ENCODE peak calls at places on chromosome 13, in four cellular contexts. One of them, this sample, is unnamed.
A peak's percentile ranks its signal among the peaks of the same experiment; 100 is the strongest.

GRCh38 chr13:55214851-55215345 is 1925.8 kb upstream of the PRR20A start:
- DNase-seq in AG04450: no peak
- DNase-seq in ascending aorta: no peak
- DNase-seq in heart left ventricle: no peak
- DNase-seq in this sample: no peak

GRCh38 chr13:51844862-51845573 is at the start of gene TMEM272:
- DNase-seq in ascending aorta: no peak
- DNase-seq in AG04450: no peak
- DNase-seq in heart left ventricle: peak; percentile 46
- DNase-seq in this sample: no peak

GRCh38 chr13:96020155-96020575 is 33.0 kb downstream of the UGGT2 start:
- DNase-seq in heart left ventricle: no peak
- DNase-seq in AG04450: peak; percentile 27
- DNase-seq in ascending aorta: no peak
- DNase-seq in this sample: peak; percentile 63

GRCh38 chr13:23570099-23570926 is at the start of gene TNFRSF19:
- DNase-seq in heart left ventricle: peak; percentile 75
- DNase-seq in ascending aorta: no peak
- DNase-seq in AG04450: peak; percentile 67
- DNase-seq in this sample: peak; percentile 41

GRCh38 chr13:79354285-79354684 is 51.8 kb downstream of the RBM26 start:
- DNase-seq in heart left ventricle: no peak
- DNase-seq in AG04450: no peak
- DNase-seq in ascending aorta: no peak
- DNase-seq in this sample: no peak

GRCh38 chr13:29801737-29802305 is 48.6 kb downstream of the UBL3 start:
- DNase-seq in AG04450: no peak
- DNase-seq in ascending aorta: no peak
- DNase-seq in heart left ventricle: no peak
- DNase-seq in this sample: no peak

GRCh38 chr13:71787461-71787860 is 79.5 kb downstream of the DACH1 start:
- DNase-seq in ascending aorta: no peak
- DNase-seq in AG04450: no peak
- DNase-seq in heart left ventricle: no peak
- DNase-seq in this sample: no peak

GRCh38 chr13:60012503-60012902 is 151.2 kb downstream of the DIAPH3 start:
- DNase-seq in AG04450: no peak
- DNase-seq in heart left ventricle: no peak
- DNase-seq in ascending aorta: no peak
- DNase-seq in this sample: peak; percentile 87

GRCh38 chr13:113596321-113597200 is 12.0 kb downstream of the TFDP1 start:
- DNase-seq in AG04450: no peak
- DNase-seq in ascending aorta: no peak
- DNase-seq in heart left ventricle: no peak
- DNase-seq in this sample: no peak

GRCh38 chr13:94515352-94515751 is 35.9 kb upstream of the DCT start:
- DNase-seq in heart left ventricle: no peak
- DNase-seq in AG04450: no peak
- DNase-seq in ascending aorta: no peak
- DNase-seq in this sample: no peak

GRCh38 chr13:38630780-38631179 is 56.1 kb upstream of the FREM2 start:
- DNase-seq in heart left ventricle: no peak
- DNase-seq in ascending aorta: no peak
- DNase-seq in AG04450: no peak
- DNase-seq in this sample: peak; percentile 69

DNA sequence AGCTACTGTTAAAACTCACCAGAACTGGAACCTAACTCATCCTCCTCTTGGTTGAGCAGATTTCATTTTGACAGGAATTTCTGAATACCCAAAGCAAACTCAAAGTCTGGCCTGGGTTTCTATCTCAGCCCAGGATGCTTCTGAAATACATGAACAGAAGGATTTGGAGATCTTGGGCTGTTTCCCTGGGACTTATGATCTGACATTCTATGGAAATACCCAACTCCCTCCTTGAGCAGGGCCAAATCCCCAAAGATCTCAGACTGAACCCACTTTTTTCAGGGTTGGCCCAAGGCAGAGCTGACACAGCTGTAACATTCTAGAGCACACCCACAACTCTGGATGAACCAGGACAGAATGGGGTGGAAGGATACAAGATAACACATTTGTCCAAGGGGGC is 1.1 kb upstream of the ITM2B start:
- DNase-seq in ascending aorta: no peak
- DNase-seq in AG04450: no peak
- DNase-seq in heart left ventricle: no peak
- DNase-seq in this sample: no peak
- H3K4me3 ChIP-seq in ascending aorta: peak overlapping the region; percentile 99
- H3K4me3 ChIP-seq in AG04450: no peak overlapping the region
- H3K4me3 ChIP-seq in heart left ventricle: peak overlapping the region; percentile 94
- H3K4me3 ChIP-seq in this sample: no peak overlapping the region

DNA sequence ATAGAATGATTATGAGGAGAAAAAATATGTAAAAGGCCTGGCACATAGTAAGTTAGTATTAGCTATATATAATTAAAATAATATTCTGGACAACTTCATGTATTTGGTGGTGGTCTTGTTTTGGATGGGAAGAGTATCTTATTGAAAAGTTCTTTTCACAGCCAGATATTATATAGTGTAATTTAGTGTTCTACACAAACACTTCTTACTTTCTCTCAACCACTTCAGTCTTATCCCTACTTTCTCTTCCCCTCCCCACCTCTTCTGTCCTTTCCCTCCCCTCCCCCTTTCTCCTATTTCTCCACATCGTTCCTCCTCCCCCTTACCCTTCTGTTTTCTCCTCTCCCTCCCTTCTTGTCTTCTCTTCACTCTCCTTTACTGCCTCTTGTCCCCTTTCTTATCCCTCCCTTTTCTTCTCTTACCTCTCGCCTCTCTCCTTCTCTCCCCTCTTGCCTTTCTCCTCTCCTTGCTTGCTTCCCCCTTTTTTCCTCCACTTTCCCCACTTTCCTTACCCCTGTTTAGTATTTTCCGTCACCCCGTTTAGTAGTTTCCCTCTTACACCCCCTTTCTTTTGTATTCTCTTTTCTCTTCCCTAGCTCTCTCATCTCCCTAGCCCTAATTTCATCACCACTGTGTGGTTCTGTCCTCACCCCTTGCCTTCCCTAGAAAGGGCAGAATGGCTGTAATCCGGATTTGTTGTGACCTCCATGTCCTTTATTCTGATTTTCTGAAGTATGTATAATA is 107.2 kb upstream of the MLNR start:
- DNase-seq in AG04450: no peak
- DNase-seq in ascending aorta: no peak
- DNase-seq in heart left ventricle: no peak
- DNase-seq in this sample: no peak
- H3K4me3 ChIP-seq in AG04450: peak overlapping the region; percentile 35
- H3K4me3 ChIP-seq in ascending aorta: no peak overlapping the region
- H3K4me3 ChIP-seq in heart left ventricle: no peak overlapping the region
- H3K4me3 ChIP-seq in this sample: no peak overlapping the region

GRCh38 chr13:97810152-97810551 is 143.3 kb upstream of the IPO5 start:
- DNase-seq in AG04450: no peak
- DNase-seq in ascending aorta: no peak
- DNase-seq in heart left ventricle: no peak
- DNase-seq in this sample: peak; percentile 18
- H3K4me3 ChIP-seq in AG04450: no peak overlapping the region
- H3K4me3 ChIP-seq in ascending aorta: no peak overlapping the region
- H3K4me3 ChIP-seq in heart left ventricle: no peak overlapping the region
- H3K4me3 ChIP-seq in this sample: no peak overlapping the region

GRCh38 chr13:32538234-32538620 is 368 bp downstream of the N4BP2L2 start:
- DNase-seq in ascending aorta: no peak
- DNase-seq in heart left ventricle: peak; percentile 44
- DNase-seq in AG04450: no peak
- DNase-seq in this sample: peak; percentile 51

GRCh38 chr13:32537580-32538233 is 888 bp downstream of the N4BP2L2 start:
- DNase-seq in ascending aorta: no peak
- DNase-seq in AG04450: no peak
- DNase-seq in heart left ventricle: peak; percentile 43
- DNase-seq in this sample: no peak

GRCh38 chr13:32538621-32539246 is at the start of gene N4BP2L2:
- DNase-seq in heart left ventricle: peak; percentile 96
- DNase-seq in ascending aorta: peak; percentile 84
- DNase-seq in AG04450: peak; percentile 93
- DNase-seq in this sample: peak; percentile 94

GRCh38 chr13:32535140-32535539 is 3.5 kb downstream of the N4BP2L2 start:
- DNase-seq in ascending aorta: no peak
- DNase-seq in AG04450: no peak
- DNase-seq in heart left ventricle: no peak
- DNase-seq in this sample: no peak

GRCh38 chr13:32535748-32536147 is 2.8 kb downstream of the N4BP2L2 start:
- DNase-seq in AG04450: no peak
- DNase-seq in heart left ventricle: no peak
- DNase-seq in ascending aorta: no peak
- DNase-seq in this sample: no peak
- H3K4me3 ChIP-seq in AG04450: no peak overlapping the region
- H3K4me3 ChIP-seq in heart left ventricle: no peak overlapping the region
- H3K4me3 ChIP-seq in ascending aorta: peak overlapping the region; percentile 32
- H3K4me3 ChIP-seq in this sample: no peak overlapping the region

GRCh38 chr13:106523566-106523965 is 11.9 kb downstream of the EFNB2 start:
- DNase-seq in heart left ventricle: no peak
- DNase-seq in AG04450: no peak
- DNase-seq in ascending aorta: no peak
- DNase-seq in this sample: peak; percentile 74

GRCh38 chr13:106521101-106521799 is 14.2 kb downstream of the EFNB2 start:
- DNase-seq in ascending aorta: no peak
- DNase-seq in heart left ventricle: no peak
- DNase-seq in AG04450: no peak
- DNase-seq in this sample: peak; percentile 64

GRCh38 chr13:106522112-106522511 is 13.3 kb downstream of the EFNB2 start:
- DNase-seq in heart left ventricle: no peak
- DNase-seq in AG04450: no peak
- DNase-seq in ascending aorta: no peak
- DNase-seq in this sample: peak; percentile 77

GRCh38 chr13:106524108-106524507 is 11.4 kb downstream of the EFNB2 start:
- DNase-seq in heart left ventricle: no peak
- DNase-seq in AG04450: no peak
- DNase-seq in ascending aorta: no peak
- DNase-seq in this sample: no peak

DNA sequence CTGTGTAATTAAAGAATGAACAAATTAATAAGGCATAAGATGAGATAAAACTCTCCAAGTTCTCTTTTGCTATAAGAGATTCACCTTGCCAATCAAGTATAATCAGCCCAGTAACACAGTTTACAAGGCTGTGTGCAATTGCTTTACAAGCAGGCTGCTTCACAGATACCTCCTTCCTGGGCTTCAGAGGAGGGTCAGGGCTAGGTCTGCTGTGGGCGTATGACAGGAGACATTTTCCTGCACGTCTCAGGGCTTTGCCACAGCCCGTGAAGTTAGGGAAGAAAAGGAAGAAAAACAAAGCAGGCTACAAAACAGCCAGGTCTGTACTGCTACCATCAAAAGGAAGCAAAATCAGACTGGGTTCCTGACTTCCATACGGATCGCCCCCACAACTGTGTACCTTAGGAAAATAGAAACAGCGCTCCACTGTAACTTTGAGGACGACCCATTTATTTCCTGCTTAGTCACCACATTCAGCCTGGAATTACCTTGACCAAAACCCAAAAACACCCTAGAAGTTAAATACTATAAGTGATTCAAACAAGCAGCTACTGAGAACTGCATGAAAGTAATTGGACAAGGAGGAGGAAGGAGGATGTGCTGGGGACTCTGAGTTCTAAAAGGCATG is 12.4 kb downstream of the EFNB2 start:
- DNase-seq in ascending aorta: no peak
- DNase-seq in AG04450: no peak
- DNase-seq in heart left ventricle: no peak
- DNase-seq in this sample: peak; percentile 58
- H3K4me3 ChIP-seq in ascending aorta: no peak overlapping the region
- H3K4me3 ChIP-seq in AG04450: no peak overlapping the region
- H3K4me3 ChIP-seq in heart left ventricle: no peak overlapping the region
- H3K4me3 ChIP-seq in this sample: no peak overlapping the region

GRCh38 chr13:50512602-50513527 is 330.6 kb downstream of the DLEU7 start:
- DNase-seq in AG04450: no peak
- DNase-seq in heart left ventricle: peak; percentile 78
- DNase-seq in ascending aorta: no peak
- DNase-seq in this sample: no peak

GRCh38 chr13:50509771-50510441 is 333.6 kb downstream of the DLEU7 start:
- DNase-seq in heart left ventricle: no peak
- DNase-seq in AG04450: no peak
- DNase-seq in ascending aorta: no peak
- DNase-seq in this sample: peak; percentile 35

GRCh38 chr13:50513528-50513863 is 330.0 kb downstream of the DLEU7 start:
- DNase-seq in ascending aorta: no peak
- DNase-seq in heart left ventricle: no peak
- DNase-seq in AG04450: no peak
- DNase-seq in this sample: no peak

GRCh38 chr13:50514249-50514648 is 329.2 kb downstream of the DLEU7 start:
- DNase-seq in AG04450: no peak
- DNase-seq in ascending aorta: no peak
- DNase-seq in heart left ventricle: no peak
- DNase-seq in this sample: no peak

DNA sequence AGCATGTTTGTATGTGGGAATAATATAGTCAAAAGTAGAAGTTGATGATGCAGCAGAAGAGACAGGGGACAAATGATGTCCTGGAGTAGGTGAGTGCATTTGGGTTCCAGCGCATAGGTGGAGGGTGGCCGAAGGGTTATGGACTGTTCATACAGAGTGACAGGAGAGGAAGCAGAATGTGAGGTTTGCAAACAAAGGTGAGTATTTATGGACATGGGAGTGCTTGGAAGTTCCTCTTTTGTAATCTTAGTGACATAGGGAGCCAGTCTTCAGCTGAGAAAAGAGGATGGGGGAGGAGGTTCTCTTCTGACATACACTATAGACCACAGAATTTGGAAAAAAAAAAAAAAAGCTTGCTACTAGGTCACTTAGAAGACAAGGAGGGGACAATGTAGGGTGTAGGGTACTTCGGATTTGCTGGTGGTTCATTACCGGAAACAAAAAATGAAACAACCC is 331.6 kb downstream of the DLEU7 start:
- DNase-seq in AG04450: no peak
- DNase-seq in heart left ventricle: no peak
- DNase-seq in ascending aorta: no peak
- DNase-seq in this sample: no peak
- H3K4me3 ChIP-seq in AG04450: no peak overlapping the region
- H3K4me3 ChIP-seq in heart left ventricle: peak overlapping the region; percentile 43
- H3K4me3 ChIP-seq in ascending aorta: peak overlapping the region; percentile 58
- H3K4me3 ChIP-seq in this sample: no peak overlapping the region